ENCODE peak calls at places on chromosomes 13 and 19, in seven cellular contexts. D, E, P, K, Q, X and N are unnamed samples.

GRCh38 chr13:76837811-76838210 is 48.4 kb downstream of the KCTD12 start:
- DNase-seq in D (no peak), E (no peak), P (no peak), K (no peak), Q (no peak), X (no peak), N (no peak)

GRCh38 chr19:52351512-52351911 is 15.5 kb downstream of the ZNF610 start:
- DNase-seq in D (no peak), E (no peak), P (peak; percentile 70), K (no peak), Q (no peak), X (no peak), N (no peak)

GRCh38 chr19:10195199-10195519 is 406 bp upstream of the DNMT1 start:
- DNase-seq in D (no peak), E (no peak), P (no peak), K (no peak), Q (no peak), X (no peak), N (no peak)

GRCh38 chr13:113564331-113565023 is 20.1 kb upstream of the TFDP1 start:
- DNase-seq in D (no peak), E (no peak), P (no peak), K (no peak), Q (no peak), X (no peak), N (no peak)

GRCh38 chr13:38417727-38418126 is 68.1 kb downstream of the UFM1 start:
- DNase-seq in D (no peak), E (no peak), P (no peak), K (no peak), Q (no peak), X (no peak), N (no peak)

GRCh38 chr19:7497292-7497691 is 8.5 kb upstream of the PEX11G start:
- DNase-seq in D (no peak), E (no peak), P (no peak), K (no peak), Q (no peak), X (no peak), N (peak; percentile 10)

GRCh38 chr19:23956051-23956450 is 41.4 kb downstream of the ZNF726 start:
- DNase-seq in D (no peak), E (no peak), P (no peak), K (no peak), Q (no peak), X (no peak), N (no peak)

GRCh38 chr19:32870154-32870573 is 597 bp upstream of the SLC7A9 start:
- DNase-seq in D (no peak), E (no peak), P (no peak), K (no peak), Q (no peak), X (peak; percentile 67), N (no peak)

GRCh38 chr13:84574851-84575250 is 692.6 kb upstream of the SLITRK1 start:
- DNase-seq in D (no peak), E (no peak), P (no peak), K (no peak), Q (no peak), X (no peak), N (no peak)

GRCh38 chr19:45767881-45768643 is 990 bp downstream of the SIX5 start:
- DNase-seq in D (no peak), E (no peak), P (no peak), K (no peak), Q (peak; percentile 75), X (peak; percentile 78), N (peak; percentile 91)

GRCh38 chr19:5495792-5496191 is 40.6 kb downstream of the ZNRF4 start:
- DNase-seq in D (no peak), E (no peak), P (no peak), K (no peak), Q (no peak), X (no peak), N (no peak)

GRCh38 chr13:41327994-41328778 is 17.1 kb downstream of the NAA16 start:
- DNase-seq in D (no peak), E (no peak), P (no peak), K (no peak), Q (no peak), X (no peak), N (no peak)

GRCh38 chr19:39941615-39942507 is 7.4 kb upstream of the FCGBP start:
- DNase-seq in D (peak; percentile 12), E (peak; percentile 30), P (peak; percentile 81), K (no peak), Q (no peak), X (no peak), N (no peak)

GRCh38 chr19:12065100-12065538 is 588 bp downstream of the ZNF844 start:
- DNase-seq in D (no peak), E (no peak), P (peak; percentile 42), K (no peak), Q (peak; percentile 36), X (no peak), N (peak; percentile 25)

GRCh38 chr13:29543230-29544215 is 52.0 kb downstream of the SLC7A1 start:
- DNase-seq in D (no peak), E (no peak), P (peak; percentile 19), K (no peak), Q (no peak), X (no peak), N (no peak)

GRCh38 chr13:108895220-108895704 is 265.9 kb downstream of the MYO16 start:
- DNase-seq in D (no peak), E (no peak), P (no peak), K (no peak), Q (no peak), X (no peak), N (no peak)

GRCh38 chr19:3068071-3068470 is 5.8 kb upstream of the TLE5 start:
- DNase-seq in D (no peak), E (no peak), P (no peak), K (no peak), Q (no peak), X (no peak), N (peak; percentile 52)

GRCh38 chr19:13027031-13027430 is 31.8 kb downstream of the NFIX start:
- DNase-seq in D (no peak), E (no peak), P (no peak), K (no peak), Q (no peak), X (no peak), N (peak; percentile 7)

GRCh38 chr13:74287672-74288169 is 153.5 kb upstream of the KLF12 start:
- DNase-seq in D (peak; percentile 87), E (peak; percentile 77), P (peak; percentile 86), K (peak; percentile 34), Q (peak; percentile 72), X (peak; percentile 94), N (peak; percentile 94)
- H3K27ac ChIP-seq in D (peak overlapping the region; percentile 78), E (peak overlapping the region; percentile 41), P (peak overlapping the region; percentile 15), K (peak overlapping the region; percentile 30), Q (no peak overlapping the region), X (no peak overlapping the region), N (no peak overlapping the region)

GRCh38 chr13:46580362-46580839 is 27.4 kb downstream of the LRCH1 start:
- DNase-seq in D (no peak), E (no peak), P (no peak), K (no peak), Q (no peak), X (no peak), N (no peak)

GRCh38 chr13:46575843-46576242 is 22.9 kb downstream of the LRCH1 start:
- DNase-seq in D (no peak), E (no peak), P (no peak), K (no peak), Q (no peak), X (no peak), N (no peak)

GRCh38 chr13:46578590-46578975 is 25.6 kb downstream of the LRCH1 start:
- DNase-seq in D (no peak), E (no peak), P (no peak), K (no peak), Q (no peak), X (no peak), N (no peak)

GRCh38 chr13:46575321-46575721 is 22.4 kb downstream of the LRCH1 start:
- DNase-seq in D (no peak), E (no peak), P (peak; percentile 30), K (no peak), Q (no peak), X (no peak), N (no peak)

GRCh38 chr13:46577656-46578589 is 25.0 kb downstream of the LRCH1 start:
- DNase-seq in D (no peak), E (no peak), P (peak; percentile 44), K (no peak), Q (no peak), X (no peak), N (no peak)
- H3K27ac ChIP-seq in D (no peak overlapping the region), E (no peak overlapping the region), P (no peak overlapping the region), K (peak overlapping the region; percentile 52), Q (no peak overlapping the region), X (no peak overlapping the region), N (no peak overlapping the region)

GRCh38 chr19:49149652-49150105 is 5.5 kb downstream of the HRC start:
- DNase-seq in D (no peak), E (no peak), P (no peak), K (no peak), Q (peak; percentile 62), X (peak; percentile 46), N (peak; percentile 88)

GRCh38 chr19:49150944-49151243 is 4.3 kb downstream of the HRC start:
- DNase-seq in D (no peak), E (no peak), P (no peak), K (no peak), Q (no peak), X (no peak), N (no peak)

GRCh38 chr19:49151339-49152217 is 3.6 kb downstream of the HRC start:
- DNase-seq in D (no peak), E (peak; percentile 23), P (peak; percentile 30), K (no peak), Q (peak; percentile 39), X (peak; percentile 63), N (peak; percentile 88)

GRCh38 chr19:49148784-49149651 is 6.2 kb downstream of the HRC start:
- DNase-seq in D (peak; percentile 75), E (peak; percentile 76), P (peak; percentile 61), K (no peak), Q (peak; percentile 97), X (peak; percentile 99), N (peak; percentile 99)

GRCh38 chr19:49150106-49150943 is 4.9 kb downstream of the HRC start:
- DNase-seq in D (no peak), E (peak; percentile 34), P (peak; percentile 48), K (no peak), Q (peak; percentile 75), X (peak; percentile 90), N (peak; percentile 94)
- H3K27ac ChIP-seq in D (no peak overlapping the region), E (peak overlapping the region; percentile 19), P (no peak overlapping the region), K (peak overlapping the region; percentile 83), Q (peak overlapping the region; percentile 33), X (peak overlapping the region; percentile 86), N (peak overlapping the region; percentile 85)

GRCh38 chr19:29678484-29679106 is 13.3 kb downstream of the PLEKHF1 start:
- DNase-seq in D (no peak), E (no peak), P (no peak), K (no peak), Q (peak; percentile 81), X (peak; percentile 78), N (peak; percentile 92)
- H3K27ac ChIP-seq in D (no peak overlapping the region), E (no peak overlapping the region), P (peak overlapping the region; percentile 59), K (peak overlapping the region; percentile 80), Q (no peak overlapping the region), X (peak overlapping the region; percentile 1), N (peak overlapping the region; percentile 61)

DNA sequence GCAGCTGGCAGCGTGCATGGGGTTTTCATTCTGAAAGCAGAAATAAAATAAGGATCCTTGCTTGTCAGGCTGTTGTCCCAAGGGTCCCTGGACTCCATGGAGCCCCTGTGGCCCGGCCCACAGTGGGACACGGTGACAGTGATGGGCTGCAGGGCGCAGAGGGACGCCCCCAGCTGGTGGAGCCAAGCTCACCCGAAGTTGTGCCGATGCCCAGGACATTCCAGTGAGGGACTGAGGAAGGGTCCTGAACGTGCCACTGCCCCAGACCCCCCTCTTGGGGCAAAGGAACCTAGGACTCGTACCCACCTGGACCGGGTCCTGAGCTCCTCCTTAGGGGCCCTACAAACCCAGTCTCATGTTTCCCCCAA is 35.0 kb downstream of the MYO9B start:
- DNase-seq in D (no peak), E (no peak), P (no peak), K (no peak), Q (no peak), X (no peak), N (no peak)
- H3K27ac ChIP-seq in D (peak overlapping the region; percentile 21), E (no peak overlapping the region), P (no peak overlapping the region), K (peak overlapping the region; percentile 88), Q (no peak overlapping the region), X (peak overlapping the region; percentile 63), N (no peak overlapping the region)